ENCODE peak calls at places on chromosomes 7 and 10, in five cellular contexts. C is HCT116, V is HepG2, G is H1, L is K562. I is an unnamed sample.

GRCh38 chr10:86733260-86733671 is 23.2 kb upstream of the BMPR1A start:
- DNase-seq in C (no peak), V (no peak), G (no peak), L (no peak), I (no peak)

GRCh38 chr7:32515890-32516550 is 20.7 kb downstream of the AVL9 start:
- DNase-seq in C (no peak), V (peak), G (no peak), L (no peak), I (no peak)

GRCh38 chr7:55314967-55315366 is 50.2 kb upstream of the LANCL2 start:
- DNase-seq in C (no peak), V (no peak), G (no peak), L (no peak), I (no peak)

GRCh38 chr10:72158174-72158573 is 57.6 kb upstream of the ANAPC16 start:
- DNase-seq in C (no peak), V (no peak), G (no peak), L (no peak), I (no peak)

GRCh38 chr10:124594240-124594639 is 132.6 kb downstream of the LHPP start:
- DNase-seq in C (no peak), V (no peak), G (no peak), L (no peak), I (no peak)

GRCh38 chr7:91852263-91852741 is 28.2 kb downstream of the MTERF1 start:
- DNase-seq in C (no peak), V (peak), G (no peak), L (peak), I (peak)

GRCh38 chr10:95485445-95485844 is 75.7 kb downstream of the SORBS1 start:
- DNase-seq in C (no peak), V (peak), G (no peak), L (no peak), I (no peak)

GRCh38 chr10:109089779-109090178 is 833.5 kb downstream of the XPNPEP1 start:
- DNase-seq in C (no peak), V (no peak), G (no peak), L (no peak), I (no peak)

GRCh38 chr7:148501707-148502139 is 88.8 kb upstream of the C7orf33 start:
- DNase-seq in C (no peak), V (no peak), G (peak), L (peak), I (peak)

GRCh38 chr10:132249824-132250375 is 57.9 kb downstream of the STK32C start:
- DNase-seq in C (no peak), V (no peak), G (no peak), L (no peak), I (no peak)

DNA sequence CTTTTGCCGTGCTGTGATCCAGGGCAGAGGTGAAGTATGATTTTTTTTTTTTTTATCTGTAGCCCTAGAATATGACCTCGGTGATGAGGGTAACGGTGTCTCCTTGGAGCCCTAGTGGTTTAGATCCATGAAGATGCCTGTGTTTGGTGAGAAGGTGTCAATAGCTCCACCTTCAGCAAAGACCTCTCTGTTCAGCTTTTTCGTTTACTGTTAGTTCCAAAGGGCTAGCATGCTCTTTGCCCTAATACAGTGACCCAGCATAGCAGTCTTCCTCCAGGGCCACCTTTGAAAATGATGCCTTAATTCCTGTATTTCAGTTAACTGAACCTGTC is 748 bp upstream of the MRPS16 start:
- DNase-seq in C (no peak), V (peak), G (no peak), L (peak), I (no peak)
- TF ChIP-seq ZNF274 in C (no peak), V (no peak), G (no peak), L (no peak), I (no peak)

GRCh38 chr7:7742223-7742622 is 23.8 kb upstream of the RPA3 start:
- DNase-seq in C (no peak), V (no peak), G (no peak), L (no peak), I (no peak)
- TF ChIP-seq YY1 in C (no peak), V (no peak), G (no peak), L (no peak), I (no peak)

GRCh38 chr7:79497728-79498127 is 44.3 kb upstream of the MAGI2 start:
- DNase-seq in C (no peak), V (no peak), G (no peak), L (no peak), I (no peak)

DNA sequence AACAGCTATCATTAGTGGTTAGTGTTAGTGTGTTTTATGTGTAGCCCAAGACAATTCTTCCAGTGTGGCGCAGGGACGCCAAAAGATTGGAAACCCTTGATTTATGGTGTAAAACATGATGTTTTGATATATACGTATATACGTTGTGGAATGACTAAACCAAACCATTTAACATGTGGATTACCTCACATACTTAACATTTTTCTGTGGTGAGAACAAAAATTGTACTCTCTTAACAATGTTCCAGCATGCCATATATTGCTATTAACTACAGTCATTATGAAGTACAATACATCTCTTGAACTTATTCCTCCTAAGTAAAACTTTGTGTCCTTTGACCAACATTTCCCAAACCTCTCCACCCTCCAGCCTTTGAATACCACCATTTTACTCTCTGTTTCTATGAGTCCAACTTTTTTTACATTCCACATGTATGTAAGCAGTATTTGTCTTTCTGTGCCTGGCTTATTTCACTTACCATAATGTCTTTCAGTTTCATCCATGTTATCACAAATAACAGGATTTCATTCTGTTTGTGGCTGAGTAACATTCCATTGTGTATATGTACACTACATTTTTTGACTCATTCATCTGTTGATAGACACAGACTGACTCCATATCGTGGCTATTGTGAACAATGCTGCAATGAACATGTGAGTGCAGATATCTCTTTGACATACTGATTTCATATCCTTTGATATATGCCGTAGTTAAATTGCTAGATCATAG is 42.2 kb upstream of the MAGI2 start:
- DNase-seq in C (no peak), V (no peak), G (no peak), L (no peak), I (no peak)
- H3K9ac ChIP-seq in C (no peak), V (no peak), G (no peak), L (no peak), I (no peak)

GRCh38 chr10:74937446-74937935 is 111.1 kb downstream of the KAT6B start:
- DNase-seq in C (no peak), V (peak), G (no peak), L (no peak), I (no peak)
- TF ChIP-seq ZNF274 in C (no peak), V (no peak), G (no peak), L (no peak), I (no peak)

GRCh38 chr7:78716876-78717275 is 736.6 kb downstream of the MAGI2 start:
- DNase-seq in C (no peak), V (peak), G (no peak), L (no peak), I (no peak)

GRCh38 chr7:78714302-78714857 is 739.1 kb downstream of the MAGI2 start:
- DNase-seq in C (no peak), V (no peak), G (no peak), L (no peak), I (no peak)

GRCh38 chr7:78709658-78710057 is 743.8 kb downstream of the MAGI2 start:
- DNase-seq in C (no peak), V (peak), G (no peak), L (no peak), I (no peak)

DNA sequence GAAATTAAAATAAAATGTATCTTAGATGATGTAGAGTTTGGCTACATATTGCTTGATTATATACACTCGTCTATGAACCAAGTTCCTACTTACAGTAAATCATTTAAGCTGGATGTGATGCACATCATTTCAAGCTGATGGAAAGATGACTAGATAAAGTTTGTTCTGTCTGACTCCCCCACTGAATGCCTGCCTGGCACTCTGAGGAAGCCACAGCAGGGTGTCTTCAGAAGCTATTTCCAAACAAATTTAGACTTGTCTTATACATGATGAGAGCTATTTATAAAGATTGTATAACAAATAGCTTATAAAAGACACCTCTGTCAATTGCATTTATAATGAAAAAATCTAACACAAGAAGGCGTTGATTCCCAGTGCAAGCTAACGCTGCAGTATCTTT is 741.4 kb downstream of the MAGI2 start:
- DNase-seq in C (no peak), V (no peak), G (no peak), L (no peak), I (no peak)
- TF ChIP-seq YY1 in C (no peak), V (no peak), G (no peak), L (no peak), I (no peak)

GRCh38 chr10:92699518-92700272 is 9.9 kb downstream of the HHEX start:
- DNase-seq in C (no peak), V (no peak), G (peak), L (peak), I (no peak)

GRCh38 chr10:92695679-92696605 is 6.2 kb downstream of the HHEX start:
- DNase-seq in C (no peak), V (no peak), G (peak), L (peak), I (no peak)

GRCh38 chr10:92696606-92697383 is 7.0 kb downstream of the HHEX start:
- DNase-seq in C (no peak), V (peak), G (no peak), L (peak), I (no peak)

GRCh38 chr10:92697663-92698511 is 8.1 kb downstream of the HHEX start:
- DNase-seq in C (no peak), V (peak), G (no peak), L (peak), I (no peak)

DNA sequence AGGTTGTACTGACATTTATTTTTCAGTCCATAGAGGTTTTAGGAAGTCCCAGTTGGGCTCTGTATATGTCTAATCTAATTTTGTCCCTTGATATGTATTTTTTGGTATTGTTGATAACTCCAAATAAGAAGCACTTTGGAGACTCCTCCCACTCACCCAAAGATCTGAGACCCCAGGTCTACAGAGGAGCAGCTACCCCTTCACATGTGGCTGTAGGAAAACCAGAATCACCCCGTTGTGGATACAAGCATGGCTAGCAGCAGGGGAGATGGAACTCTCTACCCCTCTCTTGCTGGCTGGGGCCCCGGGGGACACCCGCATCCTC is 9.4 kb downstream of the HHEX start:
- DNase-seq in C (no peak), V (no peak), G (no peak), L (no peak), I (no peak)
- H3K9ac ChIP-seq in C (no peak), V (no peak), G (no peak), L (peak), I (peak)